ENCODE peak calls at places on chromosomes 12 and 14, in five cellular contexts. M is right lobe of liver, T is A549, S is HCT116, V is Peyer's patch. Q is an unnamed sample.

GRCh38 chr14:69715725-69716482 is 51.0 kb upstream of the SRSF5 start:
- DNase-seq in M (no peak), T (no peak), S (no peak), V (peak), Q (no peak)

GRCh38 chr12:121378736-121379135 is 21.2 kb upstream of the RNF34 start:
- DNase-seq in M (no peak), T (no peak), S (no peak), V (no peak), Q (no peak)

GRCh38 chr12:3380200-3381020 is 110.6 kb upstream of the PRMT8 start:
- DNase-seq in M (no peak), T (no peak), S (no peak), V (no peak), Q (no peak)

GRCh38 chr14:74975059-74975810 is 19.8 kb upstream of the PGF start:
- DNase-seq in M (peak), T (no peak), S (no peak), V (peak), Q (no peak)

GRCh38 chr12:55931780-55932545 is 1.0 kb downstream of the DGKA start:
- DNase-seq in M (peak), T (no peak), S (no peak), V (peak), Q (no peak)

GRCh38 chr14:33692762-33693161 is 258.1 kb downstream of the EGLN3 start:
- DNase-seq in M (no peak), T (no peak), S (no peak), V (no peak), Q (no peak)

GRCh38 chr12:55132816-55133215 is 6.6 kb downstream of the OR9K2 start:
- DNase-seq in M (no peak), T (no peak), S (no peak), V (no peak), Q (no peak)

GRCh38 chr12:12715459-12716150 is 1.6 kb upstream of the CDKN1B start:
- DNase-seq in M (no peak), T (peak), S (no peak), V (peak), Q (no peak)

GRCh38 chr12:121773011-121773777 is 20.3 kb downstream of the RHOF start:
- DNase-seq in M (peak), T (peak), S (peak), V (peak), Q (peak)

GRCh38 chr14:77707355-77707723 is 484 bp downstream of the ALKBH1 start:
- DNase-seq in M (peak), T (peak), S (no peak), V (peak), Q (no peak)

GRCh38 chr14:85420707-85421106 is 109.2 kb upstream of the FLRT2 start:
- DNase-seq in M (no peak), T (no peak), S (no peak), V (no peak), Q (no peak)

GRCh38 chr14:29486132-29486531 is 441.5 kb downstream of the PRKD1 start:
- DNase-seq in M (no peak), T (no peak), S (no peak), V (no peak), Q (no peak)

GRCh38 chr14:55951366-55952206 is 166.6 kb upstream of the PELI2 start:
- DNase-seq in M (no peak), T (no peak), S (no peak), V (no peak), Q (no peak)

GRCh38 chr14:55749201-55749812 is 169.3 kb downstream of the KTN1 start:
- DNase-seq in M (peak), T (peak), S (no peak), V (no peak), Q (no peak)

GRCh38 chr12:96710127-96710745 is 196.8 kb upstream of the NEDD1 start:
- DNase-seq in M (no peak), T (peak), S (no peak), V (no peak), Q (no peak)

GRCh38 chr12:1835178-1836131 is 15.1 kb downstream of the LRTM2 start:
- DNase-seq in M (no peak), T (no peak), S (no peak), V (no peak), Q (no peak)

GRCh38 chr12:27995406-27995805 is 22.9 kb upstream of the PTHLH start:
- DNase-seq in M (no peak), T (no peak), S (no peak), V (no peak), Q (no peak)

GRCh38 chr14:69376439-69376838 is 21.7 kb downstream of the ERH start:
- DNase-seq in M (no peak), T (peak), S (no peak), V (no peak), Q (no peak)

GRCh38 chr12:70664463-70664862 is 27.2 kb upstream of the PTPRB start:
- DNase-seq in M (no peak), T (no peak), S (no peak), V (no peak), Q (peak)

GRCh38 chr12:51428256-51428655 is 3.6 kb downstream of the SLC4A8 start:
- DNase-seq in M (no peak), T (no peak), S (no peak), V (no peak), Q (no peak)

GRCh38 chr12:67280572-67280971 is 11.4 kb downstream of the CAND1 start:
- DNase-seq in M (no peak), T (no peak), S (no peak), V (no peak), Q (no peak)

GRCh38 chr12:32586390-32586789 is 92.7 kb upstream of the DNM1L start:
- DNase-seq in M (no peak), T (no peak), S (no peak), V (no peak), Q (peak)

GRCh38 chr12:49352351-49352750 is 5.7 kb downstream of the DNAJC22 start:
- DNase-seq in M (no peak), T (no peak), S (no peak), V (no peak), Q (no peak)

GRCh38 chr12:49357099-49357678 is 10.1 kb upstream of the SPATS2 start:
- DNase-seq in M (no peak), T (peak), S (no peak), V (no peak), Q (no peak)

GRCh38 chr12:49358548-49359141 is 8.6 kb upstream of the SPATS2 start:
- DNase-seq in M (no peak), T (peak), S (peak), V (peak), Q (no peak)

GRCh38 chr12:49359671-49360070 is 7.6 kb upstream of the SPATS2 start:
- DNase-seq in M (no peak), T (no peak), S (no peak), V (no peak), Q (no peak)

GRCh38 chr12:49355913-49356312 is 9.2 kb downstream of the DNAJC22 start:
- DNase-seq in M (no peak), T (no peak), S (no peak), V (no peak), Q (no peak)
- TF ChIP-seq POLR2A in M (no peak), T (no peak), S (no peak), V (no peak), Q (no peak)

GRCh38 chr12:53728206-53728605 is 954 bp upstream of the CALCOCO1 start:
- DNase-seq in M (no peak), T (no peak), S (no peak), V (no peak), Q (no peak)

GRCh38 chr12:53726946-53727309 is 324 bp downstream of the CALCOCO1 start:
- DNase-seq in M (no peak), T (no peak), S (no peak), V (peak), Q (no peak)

GRCh38 chr12:53726342-53726741 is 910 bp downstream of the CALCOCO1 start:
- DNase-seq in M (no peak), T (no peak), S (no peak), V (no peak), Q (no peak)

GRCh38 chr12:53725824-53726223 is 1.4 kb downstream of the CALCOCO1 start:
- DNase-seq in M (no peak), T (no peak), S (no peak), V (no peak), Q (no peak)

DNA sequence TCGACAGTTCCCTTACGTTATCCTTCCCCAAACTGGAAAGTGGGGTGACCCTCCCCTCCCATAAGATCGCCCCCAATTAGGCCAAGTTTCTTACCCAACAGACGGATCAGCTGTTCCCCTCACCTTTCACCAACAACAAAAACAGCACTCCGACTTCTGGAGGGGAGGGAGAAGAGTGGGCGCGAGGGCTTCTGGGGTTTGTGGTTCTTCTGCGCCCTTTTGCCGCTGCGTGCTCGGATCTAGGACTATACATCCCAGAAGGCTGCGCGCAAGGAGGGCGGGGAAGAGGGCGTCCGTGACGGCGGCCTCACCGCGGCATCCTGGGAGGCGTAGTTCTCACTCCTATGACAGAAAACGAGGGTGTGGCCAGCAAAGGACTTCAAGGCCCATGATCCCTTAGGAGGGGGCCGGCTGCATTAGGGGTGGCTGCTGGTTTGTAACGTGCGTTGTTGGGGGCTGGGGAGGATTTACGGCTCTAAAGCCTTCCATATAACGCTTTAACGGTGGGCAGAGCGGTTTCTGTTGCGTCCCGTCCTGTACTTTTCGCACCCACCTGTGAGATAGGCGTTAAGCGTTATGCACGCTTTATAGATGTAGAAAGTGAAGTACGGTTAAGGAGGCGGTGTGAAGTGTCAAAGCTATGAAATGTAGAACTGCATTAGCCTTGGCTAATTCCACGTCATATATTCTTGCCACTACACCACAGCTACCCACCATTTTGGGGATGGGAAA is at the start of gene CALCOCO1:
- DNase-seq in M (peak), T (peak), S (peak), V (peak), Q (peak)
- TF ChIP-seq POLR2A in M (peak), T (peak), S (peak), V (peak), Q (peak)

GRCh38 chr12:62317017-62317416 is 56.8 kb downstream of the USP15 start:
- DNase-seq in M (no peak), T (no peak), S (no peak), V (no peak), Q (no peak)

GRCh38 chr12:62320054-62320453 is 59.9 kb downstream of the USP15 start:
- DNase-seq in M (no peak), T (no peak), S (no peak), V (no peak), Q (no peak)

GRCh38 chr12:62313727-62314380 is 53.6 kb downstream of the USP15 start:
- DNase-seq in M (no peak), T (no peak), S (no peak), V (no peak), Q (no peak)

GRCh38 chr12:62319058-62319457 is 58.9 kb downstream of the USP15 start:
- DNase-seq in M (no peak), T (no peak), S (no peak), V (no peak), Q (no peak)
- TF ChIP-seq POLR2A in M (no peak), T (no peak), S (no peak), V (no peak), Q (no peak)

GRCh38 chr14:70882771-70883492 is 24.3 kb upstream of the PCNX1 start:
- DNase-seq in M (no peak), T (no peak), S (no peak), V (no peak), Q (peak)

GRCh38 chr14:70885343-70886014 is 21.8 kb upstream of the PCNX1 start:
- DNase-seq in M (no peak), T (no peak), S (no peak), V (no peak), Q (no peak)

GRCh38 chr14:70884595-70885342 is 22.5 kb upstream of the PCNX1 start:
- DNase-seq in M (no peak), T (no peak), S (no peak), V (no peak), Q (no peak)

GRCh38 chr14:70879448-70879847 is 27.8 kb upstream of the PCNX1 start:
- DNase-seq in M (no peak), T (no peak), S (no peak), V (no peak), Q (no peak)

DNA sequence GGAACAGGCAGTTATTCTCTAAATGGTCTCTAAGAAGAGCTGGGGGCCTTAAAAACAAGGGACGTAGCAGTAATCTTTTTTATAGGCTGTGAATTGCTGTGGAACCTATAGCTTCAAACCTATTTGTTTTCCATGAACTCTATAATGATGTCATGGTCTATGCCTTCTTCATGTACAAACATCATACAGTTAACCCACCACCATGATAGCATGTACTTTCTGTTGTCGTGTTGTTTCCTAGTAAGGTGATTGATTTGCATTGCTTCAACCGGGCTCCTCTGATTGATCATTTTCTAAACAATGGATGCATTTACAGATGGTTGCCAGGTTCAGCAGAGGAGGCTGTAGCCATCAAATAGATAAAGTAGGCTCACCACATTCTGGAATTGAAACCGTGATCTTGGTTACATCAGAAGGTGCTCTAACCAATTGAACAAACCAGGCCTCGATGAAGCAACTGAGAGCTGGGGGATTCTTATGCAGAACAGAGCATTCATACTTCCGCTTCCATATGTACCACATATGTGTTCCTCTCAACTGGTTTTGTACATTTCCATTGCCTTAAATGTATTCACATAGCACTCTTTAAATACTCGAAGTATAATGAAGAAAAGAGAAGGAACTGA is 25.6 kb upstream of the PCNX1 start:
- DNase-seq in M (no peak), T (no peak), S (no peak), V (no peak), Q (no peak)
- TF ChIP-seq POLR2A in M (no peak), T (no peak), S (no peak), V (no peak), Q (no peak)

Q was measured in H54.